ENCODE peak calls at places on chromosomes 16 and 17, in six cellular contexts. Z, C, W, L, P and F are unnamed samples.

GRCh38 chr16:14106961-14107360 is 35.8 kb downstream of the MRTFB start:
- DNase-seq in Z (no peak), C (no peak), W (no peak), L (no peak), P (no peak), F (no peak)

GRCh38 chr16:30658731-30659506 is 688 bp downstream of the FBRS start:
- DNase-seq in Z (peak), C (no peak), W (no peak), L (peak), P (peak), F (peak)

GRCh38 chr16:66270333-66270927 is 96.1 kb upstream of the CDH5 start:
- DNase-seq in Z (peak), C (peak), W (peak), L (no peak), P (peak), F (peak)

GRCh38 chr17:50882851-50883250 is 16.7 kb upstream of the TOB1 start:
- DNase-seq in Z (peak), C (no peak), W (no peak), L (no peak), P (no peak), F (no peak)

GRCh38 chr17:44970136-44970737 is 2.1 kb upstream of the C1QL1 start:
- DNase-seq in Z (no peak), C (no peak), W (no peak), L (no peak), P (no peak), F (no peak)

GRCh38 chr17:68734202-68734825 is 133.1 kb upstream of the FAM20A start:
- DNase-seq in Z (no peak), C (no peak), W (no peak), L (no peak), P (no peak), F (no peak)

GRCh38 chr16:79628501-79628975 is 28.0 kb upstream of the MAF start:
- DNase-seq in Z (no peak), C (no peak), W (no peak), L (peak), P (no peak), F (peak)

GRCh38 chr17:31573047-31573446 is 181.6 kb downstream of the RAB11FIP4 start:
- DNase-seq in Z (no peak), C (no peak), W (no peak), L (no peak), P (no peak), F (no peak)

GRCh38 chr16:68093816-68094613 is 8.8 kb downstream of the NFATC3 start:
- DNase-seq in Z (no peak), C (peak), W (no peak), L (no peak), P (no peak), F (peak)

GRCh38 chr17:15123593-15124590 is 141.2 kb downstream of the PMP22 start:
- DNase-seq in Z (no peak), C (no peak), W (no peak), L (no peak), P (no peak), F (no peak)

GRCh38 chr17:81412490-81413093 is 17.3 kb downstream of the BAHCC1 start:
- DNase-seq in Z (no peak), C (peak), W (peak), L (no peak), P (no peak), F (no peak)

GRCh38 chr16:17836868-17837602 is 366.3 kb upstream of the XYLT1 start:
- DNase-seq in Z (peak), C (peak), W (no peak), L (no peak), P (peak), F (peak)

GRCh38 chr17:40687106-40687505 is 16.4 kb downstream of the KRT24 start:
- DNase-seq in Z (no peak), C (no peak), W (no peak), L (no peak), P (no peak), F (no peak)

GRCh38 chr17:50949128-50950001 is 83.2 kb upstream of the TOB1 start:
- DNase-seq in Z (no peak), C (no peak), W (no peak), L (no peak), P (no peak), F (no peak)

GRCh38 chr16:180101-180920 is at the start of gene HBQ1:
- DNase-seq in Z (peak), C (peak), W (peak), L (no peak), P (peak), F (no peak)

GRCh38 chr17:42928714-42929496 is 28.3 kb downstream of the G6PC1 start:
- DNase-seq in Z (peak), C (peak), W (peak), L (peak), P (peak), F (peak)
- TF ChIP-seq MYC in Z (no peak), C (peak), W (no peak), L (no peak), P (no peak), F (no peak)

DNA sequence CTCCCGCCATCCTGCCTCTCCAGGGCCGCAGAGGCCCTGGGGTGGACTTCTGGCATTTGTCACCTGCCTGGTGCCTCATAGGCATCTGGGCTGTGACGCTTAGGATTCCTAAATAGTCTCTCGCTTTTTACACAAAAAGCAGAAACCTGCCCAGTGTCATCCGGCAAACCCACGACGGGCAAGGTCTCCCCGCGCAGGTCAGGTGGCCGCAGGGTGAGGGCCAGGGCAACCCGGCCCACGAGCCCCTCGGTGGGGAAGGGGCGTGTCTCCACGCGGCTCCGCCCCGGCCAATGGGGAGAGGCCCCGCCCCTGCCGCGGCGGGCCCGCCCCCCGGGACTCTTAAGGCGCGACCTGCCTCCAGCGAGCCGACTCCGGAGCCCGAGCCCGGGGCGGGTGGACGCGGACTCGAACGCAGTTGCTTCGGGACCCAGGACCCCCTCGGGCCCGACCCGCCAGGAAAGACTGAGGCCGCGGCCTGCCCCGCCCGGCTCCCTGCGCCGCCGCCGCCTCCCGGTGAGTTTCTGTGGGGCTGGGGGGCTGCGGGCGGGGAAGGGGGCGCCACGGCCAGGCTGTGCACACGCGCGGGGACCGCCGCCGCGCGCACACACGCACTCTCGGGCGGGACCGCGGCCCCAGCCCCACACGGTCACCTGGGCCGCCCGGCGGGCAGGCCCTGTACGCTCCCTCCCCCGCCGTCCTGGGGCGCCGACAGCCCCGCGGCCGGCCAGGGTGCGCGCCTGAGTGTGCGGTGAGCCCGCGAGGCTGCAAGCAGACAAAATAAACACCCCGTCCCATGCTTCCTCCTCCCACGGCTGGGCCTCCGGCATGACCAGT is at the start of gene VASN:
- DNase-seq in Z (peak), C (peak), W (peak), L (no peak), P (peak), F (peak)
- TF ChIP-seq POLR2A in Z (peak), C (peak), W (peak), L (peak), P (peak), F (no peak)

GRCh38 chr17:4558311-4558972 is 1.9 kb downstream of the GGT6 start:
- DNase-seq in Z (no peak), C (no peak), W (no peak), L (no peak), P (no peak), F (no peak)

GRCh38 chr17:4559139-4559791 is 1.1 kb downstream of the GGT6 start:
- DNase-seq in Z (no peak), C (no peak), W (no peak), L (no peak), P (no peak), F (no peak)

GRCh38 chr17:4560837-4561241 is 462 bp upstream of the GGT6 start:
- DNase-seq in Z (no peak), C (peak), W (no peak), L (no peak), P (peak), F (no peak)

GRCh38 chr17:4562000-4562969 is 1.9 kb upstream of the GGT6 start:
- DNase-seq in Z (no peak), C (no peak), W (no peak), L (no peak), P (no peak), F (no peak)

DNA sequence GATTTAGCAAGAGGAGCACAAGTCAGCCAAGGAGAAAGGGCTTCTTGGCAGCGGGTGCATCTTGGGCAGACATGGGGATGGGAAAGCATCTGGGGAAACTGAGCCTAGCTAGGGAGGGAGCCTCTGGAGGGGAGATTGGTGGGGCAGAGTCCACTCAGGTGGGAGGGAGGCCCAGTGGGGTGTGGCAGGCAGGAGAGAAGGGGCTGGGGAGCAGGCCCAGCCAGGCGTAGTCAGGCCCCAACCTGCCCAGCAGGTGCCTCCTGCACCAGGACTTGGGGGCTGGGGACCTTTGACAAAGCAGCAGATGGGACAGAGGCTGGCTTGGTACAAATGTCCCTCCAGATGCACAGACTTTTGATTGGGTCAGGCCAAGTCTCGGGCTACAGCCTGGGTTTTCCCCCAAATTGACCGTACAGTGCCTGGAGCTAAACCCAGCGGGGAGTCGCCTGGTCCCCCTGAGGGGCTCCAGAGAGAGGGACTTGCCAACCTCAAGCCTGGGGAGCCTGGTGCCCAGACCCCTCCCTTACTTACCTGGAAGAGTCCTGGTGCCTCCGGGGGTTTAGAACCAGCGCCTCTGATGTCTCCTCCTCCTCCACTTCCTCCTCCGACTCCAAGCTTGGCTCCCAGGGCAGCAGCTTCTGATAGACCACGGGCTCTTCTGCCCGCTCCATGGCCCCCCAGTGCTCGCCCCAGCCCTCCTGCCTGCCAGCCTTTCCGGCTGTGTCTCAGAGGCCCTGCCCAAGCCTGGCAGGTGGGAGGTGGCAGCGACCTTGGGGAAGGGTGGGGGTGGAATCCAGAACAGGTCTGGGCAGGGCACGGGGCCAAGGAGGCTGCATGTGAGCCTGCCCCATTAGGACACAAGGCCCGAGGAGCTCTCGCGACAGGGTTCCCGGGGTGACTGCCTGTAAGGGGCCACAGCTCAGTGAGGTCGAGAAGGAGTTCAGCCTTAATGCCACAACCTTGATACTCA is at the start of gene GGT6:
- DNase-seq in Z (no peak), C (no peak), W (no peak), L (no peak), P (no peak), F (no peak)
- H3K4me3 ChIP-seq in Z (no peak), C (no peak), W (no peak), L (no peak), P (peak), F (no peak)

GRCh38 chr17:32936894-32937500 is 9.0 kb downstream of the TMEM98 start:
- DNase-seq in Z (peak), C (peak), W (peak), L (no peak), P (peak), F (peak)
- TF ChIP-seq MYC in Z (no peak), C (no peak), W (no peak), L (no peak), P (peak), F (no peak)

DNA sequence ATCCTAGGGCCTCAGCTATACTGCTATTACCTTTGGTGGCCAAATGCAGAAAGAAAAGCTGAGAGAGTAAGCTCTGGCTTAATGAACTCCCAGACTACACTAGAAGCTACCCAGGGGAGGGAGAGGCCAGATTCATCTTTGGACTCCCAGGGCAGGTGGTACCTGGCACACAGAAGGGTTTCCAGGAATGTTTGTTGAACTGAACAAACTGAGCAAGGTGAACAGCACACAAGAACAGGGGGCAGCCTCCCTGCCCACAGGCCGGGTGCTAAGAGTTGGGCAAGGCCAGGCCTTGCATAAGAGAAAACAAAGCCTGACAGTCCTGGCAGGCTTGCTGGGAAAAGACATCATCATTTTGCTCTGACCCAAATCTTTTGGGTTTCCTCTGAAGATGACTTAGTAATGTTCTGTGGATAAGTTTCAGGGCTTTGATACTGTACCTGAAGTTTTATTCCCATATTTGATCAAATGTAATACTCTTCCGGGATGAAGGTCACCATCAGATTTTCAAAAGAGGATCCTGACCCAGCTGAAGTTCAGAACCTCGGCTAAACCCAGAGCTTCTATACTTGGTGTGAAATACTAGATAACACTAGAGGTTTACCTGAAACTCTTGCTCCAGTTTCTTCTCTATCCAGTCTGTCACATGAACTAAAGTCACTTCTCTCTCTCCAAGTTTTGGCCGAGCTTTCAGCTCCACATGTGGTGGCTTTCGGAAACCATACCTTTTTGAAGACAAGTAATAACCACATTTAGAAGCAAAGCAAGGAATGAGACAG is 20.5 kb upstream of the ERN1 start:
- DNase-seq in Z (no peak), C (no peak), W (no peak), L (no peak), P (peak), F (peak)
- TF ChIP-seq POLR2A in Z (no peak), C (no peak), W (no peak), L (no peak), P (no peak), F (no peak)